ENCODE peak calls at places on chromosome 12, in eight cellular contexts. J, Q, X, F, U, V, C and Z are unnamed samples.

GRCh38 chr12:31585271-31585670 is 5.7 kb downstream of the DENND5B start:
- DNase-seq in C (no peak), F (no peak), Q (no peak), J (no peak), U (no peak), X (no peak), V (no peak), Z (no peak)

GRCh38 chr12:115147916-115148315 is 463.9 kb upstream of the TBX3 start:
- DNase-seq in V (no peak), Q (no peak), J (no peak), X (no peak), C (no peak), F (no peak), U (no peak), Z (no peak)

GRCh38 chr12:4810219-4810671 is 90.0 kb downstream of the GALNT8 start:
- DNase-seq in C (no peak), J (no peak), F (no peak), U (no peak), Q (no peak), V (no peak), X (no peak), Z (no peak)

GRCh38 chr12:690466-690865 is 27.2 kb upstream of the NINJ2 start:
- DNase-seq in Q (no peak), V (no peak), U (no peak), F (no peak), X (no peak), J (peak; percentile 27), C (no peak), Z (no peak)

GRCh38 chr12:46198913-46199312 is 69.9 kb downstream of the SLC38A1 start:
- DNase-seq in V (no peak), X (no peak), U (no peak), J (no peak), C (no peak), Q (no peak), F (no peak), Z (no peak)

GRCh38 chr12:102167821-102168605 is 29.6 kb downstream of the PMCH start:
- DNase-seq in Q (no peak), X (no peak), V (peak; percentile 27), U (no peak), J (no peak), C (no peak), F (no peak), Z (no peak)

GRCh38 chr12:57229041-57229633 is 374 bp upstream of the SHMT2 start:
- DNase-seq in X (no peak), J (no peak), V (no peak), Q (no peak), U (no peak), C (no peak), F (no peak), Z (no peak)

GRCh38 chr12:70637686-70638085 is 457 bp upstream of the PTPRB start:
- DNase-seq in J (no peak), X (no peak), V (no peak), C (no peak), Q (no peak), U (no peak), F (no peak), Z (no peak)

GRCh38 chr12:6264402-6265037 is 46.0 kb upstream of the PLEKHG6 start:
- DNase-seq in X (no peak), J (no peak), V (no peak), F (no peak), U (no peak), C (no peak), Q (no peak), Z (no peak)

GRCh38 chr12:51389302-51389999 is 1.8 kb downstream of the GALNT6 start:
- DNase-seq in U (no peak), V (peak; percentile 50), C (no peak), Q (no peak), X (no peak), F (no peak), J (no peak), Z (no peak)

GRCh38 chr12:52876371-52876770 is 27.6 kb upstream of the KRT78 start:
- DNase-seq in C (no peak), Q (no peak), V (no peak), X (no peak), J (peak; percentile 39), F (no peak), U (no peak), Z (no peak)

GRCh38 chr12:102227954-102228353 is 30.3 kb upstream of the PMCH start:
- DNase-seq in X (no peak), C (no peak), J (no peak), F (no peak), V (no peak), Q (no peak), U (no peak), Z (no peak)

GRCh38 chr12:58918475-58918874 is 1.8 kb downstream of the LRIG3 start:
- DNase-seq in X (no peak), J (no peak), Q (no peak), U (no peak), F (no peak), C (no peak), V (no peak), Z (no peak)

GRCh38 chr12:12936983-12937491 is 14.9 kb downstream of the GPRC5D start:
- DNase-seq in U (no peak), Q (no peak), J (no peak), C (no peak), X (no peak), F (no peak), V (no peak), Z (no peak)

GRCh38 chr12:52945389-52946232 is 3.3 kb upstream of the KRT18 start:
- DNase-seq in U (peak; percentile 71), Q (no peak), C (peak; percentile 94), X (no peak), V (no peak), F (no peak), J (no peak), Z (no peak)

GRCh38 chr12:1881936-1882335 is 36.5 kb downstream of the CACNA2D4 start:
- DNase-seq in V (peak; percentile 3), U (no peak), C (no peak), F (no peak), J (no peak), Q (no peak), X (no peak), Z (no peak)

GRCh38 chr12:101634724-101635123 is 40.0 kb downstream of the MYBPC1 start:
- DNase-seq in U (no peak), J (no peak), Q (peak; percentile 63), F (no peak), C (no peak), V (peak; percentile 64), X (no peak), Z (no peak)

GRCh38 chr12:2054091-2055018 is 1.6 kb downstream of the CACNA1C start:
- DNase-seq in Q (no peak), J (no peak), U (no peak), F (no peak), X (no peak), V (no peak), C (no peak), Z (no peak)

GRCh38 chr12:31722580-31722979 is 6.2 kb downstream of the AMN1 start:
- DNase-seq in V (no peak), U (no peak), J (no peak), X (no peak), Q (no peak), F (no peak), C (no peak), Z (no peak)

GRCh38 chr12:3259976-3260375 is 182.8 kb downstream of the TSPAN9 start:
- DNase-seq in V (no peak), J (no peak), X (no peak), F (no peak), C (no peak), Q (no peak), U (no peak), Z (no peak)

GRCh38 chr12:3263939-3264699 is 186.9 kb downstream of the TSPAN9 start:
- DNase-seq in V (no peak), Q (no peak), X (no peak), J (no peak), U (no peak), F (no peak), C (no peak), Z (no peak)

GRCh38 chr12:3263282-3263681 is 186.1 kb downstream of the TSPAN9 start:
- DNase-seq in C (no peak), F (no peak), V (no peak), X (no peak), U (no peak), J (no peak), Q (no peak), Z (no peak)

GRCh38 chr12:3262466-3262865 is 185.3 kb downstream of the TSPAN9 start:
- DNase-seq in J (no peak), X (no peak), F (no peak), U (no peak), Q (no peak), C (no peak), V (no peak), Z (no peak)

GRCh38 chr12:3261782-3262359 is 184.7 kb downstream of the TSPAN9 start:
- DNase-seq in V (no peak), F (no peak), C (no peak), Q (no peak), J (no peak), U (no peak), X (no peak), Z (no peak)
- TF ChIP-seq CTCF in V (no peak), F (no peak), C (no peak), Q (no peak), J (no peak), U (no peak), X (peak; percentile 11), Z (no peak)

GRCh38 chr12:109880049-109880931 is at the start of gene GLTP:
- DNase-seq in X (peak; percentile 24), J (peak; percentile 76), Q (peak; percentile 97), F (no peak), C (peak; percentile 94), U (peak; percentile 96), V (peak; percentile 98), Z (peak; percentile 75)
- TF ChIP-seq CTCF in X (no peak), J (no peak), Q (peak; percentile 55), F (no peak), C (peak; percentile 15), U (peak; percentile 52), V (peak; percentile 96), Z (peak; percentile 68)

DNA sequence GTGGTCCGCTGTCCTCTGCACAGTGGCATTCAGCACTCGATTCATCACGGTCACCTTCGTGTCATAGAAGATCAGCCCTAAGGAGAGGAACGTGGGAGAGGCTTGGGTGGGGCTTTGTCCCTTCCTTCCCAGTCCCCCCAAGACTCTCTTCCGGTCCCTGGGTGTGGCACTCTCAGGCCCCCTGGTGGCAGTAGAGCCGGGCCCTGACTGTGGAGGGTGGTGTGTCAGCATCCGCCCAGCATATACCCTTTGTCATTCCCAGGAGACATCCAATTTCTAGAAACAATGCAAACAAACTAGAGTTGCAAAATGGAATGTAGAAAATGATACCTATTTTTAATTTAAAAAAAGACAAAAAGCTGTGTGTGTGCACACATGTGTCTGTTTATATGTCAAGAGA is 45.0 kb downstream of the TRAFD1 start:
- DNase-seq in Q (peak; percentile 35), X (no peak), F (no peak), C (peak; percentile 54), U (peak; percentile 50), J (no peak), V (peak; percentile 65), Z (no peak)
- TF ChIP-seq CTCF in Q (peak; percentile 42), X (peak; percentile 46), F (no peak), C (peak; percentile 63), U (peak; percentile 56), J (peak; percentile 22), V (peak; percentile 53), Z (peak; percentile 28)

DNA sequence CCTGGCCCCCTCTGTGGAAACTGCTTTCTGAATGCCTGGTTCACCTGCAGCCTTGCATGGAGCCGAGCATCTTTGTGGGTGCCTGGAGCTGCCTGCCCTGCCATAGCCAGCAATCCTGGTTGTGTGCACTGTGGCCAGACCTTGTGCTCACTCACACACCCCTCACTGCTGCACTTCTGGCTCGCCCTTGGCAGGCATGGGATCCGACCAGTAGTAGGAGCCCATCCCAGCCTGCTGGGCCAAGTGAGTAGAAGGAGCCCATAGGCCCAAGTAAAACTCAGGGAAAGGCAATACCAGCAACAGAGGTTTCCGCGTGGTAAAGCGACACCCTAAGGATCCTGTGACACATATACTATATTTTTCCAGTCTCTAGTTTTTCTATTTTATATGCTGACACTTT is 270.0 kb upstream of the NAV3 start:
- DNase-seq in F (no peak), X (no peak), C (no peak), J (no peak), U (no peak), V (no peak), Q (no peak), Z (peak; percentile 39)
- TF ChIP-seq CTCF in F (no peak), X (no peak), C (no peak), J (no peak), U (no peak), V (no peak), Q (no peak), Z (no peak)